ENCODE peak calls at places on chromosomes 4 and X, in four cellular contexts. One of them, this sample, is unnamed.

GRCh38 chrX:153769865-153770605 is 6.0 kb downstream of the PLXNB3 start:
- DNase-seq in left lung: no peak
- DNase-seq in T-helper 22 cell: no peak
- DNase-seq in tibial nerve: no peak
- DNase-seq in this sample: no peak

GRCh38 chr4:23060776-23061175 is 368.0 kb downstream of the GBA3 start:
- DNase-seq in T-helper 22 cell: no peak
- DNase-seq in left lung: no peak
- DNase-seq in tibial nerve: no peak
- DNase-seq in this sample: peak; percentile 33

GRCh38 chr4:55721651-55722050 is 85.6 kb upstream of the NMU start:
- DNase-seq in tibial nerve: no peak
- DNase-seq in left lung: no peak
- DNase-seq in T-helper 22 cell: no peak
- DNase-seq in this sample: no peak

GRCh38 chrX:37541991-37542390 is 29.5 kb upstream of the LANCL3 start:
- DNase-seq in tibial nerve: no peak
- DNase-seq in T-helper 22 cell: no peak
- DNase-seq in left lung: no peak
- DNase-seq in this sample: no peak

GRCh38 chr4:101367201-101367600 is 19.9 kb upstream of the PPP3CA start:
- DNase-seq in left lung: no peak
- DNase-seq in tibial nerve: no peak
- DNase-seq in T-helper 22 cell: no peak
- DNase-seq in this sample: peak; percentile 80

GRCh38 chr4:169314906-169315305 is 44.1 kb upstream of the SH3RF1 start:
- DNase-seq in tibial nerve: peak; percentile 25
- DNase-seq in left lung: peak; percentile 79
- DNase-seq in T-helper 22 cell: no peak
- DNase-seq in this sample: peak; percentile 41

GRCh38 chr4:51831133-51831532 is 11.8 kb upstream of the DCUN1D4 start:
- DNase-seq in tibial nerve: peak; percentile 45
- DNase-seq in T-helper 22 cell: peak; percentile 8
- DNase-seq in left lung: peak; percentile 56
- DNase-seq in this sample: no peak

GRCh38 chr4:98470831-98471230 is 187.6 kb downstream of the TSPAN5 start:
- DNase-seq in T-helper 22 cell: no peak
- DNase-seq in left lung: no peak
- DNase-seq in tibial nerve: no peak
- DNase-seq in this sample: peak; percentile 92

GRCh38 chrX:150361070-150361776 is 1.9 kb upstream of the MAMLD1 start:
- DNase-seq in left lung: peak; percentile 47
- DNase-seq in tibial nerve: no peak
- DNase-seq in T-helper 22 cell: no peak
- DNase-seq in this sample: peak; percentile 4